ENCODE peak calls at places on chromosomes 5 and 9, in four cellular contexts. K is CD8-positive, alpha-beta T cell; Y is lower lobe of right lung; O is suprapubic skin. S is an unnamed sample. For H3K4me1, the result is how much of the 10 kb centered on the place peaks cover.

GRCh38 chr9:123776856-123777560 is 152.9 kb downstream of the DENND1A start:
- DNase-seq in K (no peak), Y (no peak), O (no peak), S (no peak)

GRCh38 chr9:105074501-105074900 is 146.5 kb upstream of the ABCA1 start:
- DNase-seq in K (no peak), Y (no peak), O (no peak), S (no peak)

GRCh38 chr5:96048763-96049162 is 87.1 kb upstream of the ELL2 start:
- DNase-seq in Y (no peak), O (no peak), K (no peak), S (no peak)

GRCh38 chr5:139668064-139668880 is 20.1 kb downstream of the CXXC5 start:
- DNase-seq in O (no peak), Y (no peak), K (peak), S (peak)

GRCh38 chr5:107812570-107813141 is 141.9 kb upstream of the EFNA5 start:
- DNase-seq in Y (no peak), K (no peak), O (no peak), S (no peak)

GRCh38 chr9:96565684-96566360 is 53.8 kb downstream of the CDC14B start:
- DNase-seq in K (no peak), Y (no peak), O (no peak), S (no peak)

GRCh38 chr5:113029614-113030013 is 53.0 kb downstream of the DCP2 start:
- DNase-seq in O (no peak), Y (no peak), K (no peak), S (no peak)

GRCh38 chr5:19488786-19489185 is 499.2 kb downstream of the CDH18 start:
- DNase-seq in Y (no peak), K (no peak), O (no peak), S (no peak)

GRCh38 chr5:18605186-18605585 is 970.9 kb downstream of the TAF11L14 start:
- DNase-seq in Y (no peak), K (no peak), O (no peak), S (no peak)

GRCh38 chr5:71651554-71651953 is 64.4 kb downstream of the MCCC2 start:
- DNase-seq in K (no peak), Y (no peak), O (no peak), S (peak)

GRCh38 chr5:39187873-39188731 is 31.3 kb downstream of the FYB1 start:
- DNase-seq in Y (no peak), O (no peak), K (peak), S (peak)

GRCh38 chr5:17379188-17379951 is 118.7 kb upstream of the TAF11L2 start:
- DNase-seq in O (no peak), Y (no peak), K (no peak), S (no peak)

GRCh38 chr5:71533142-71533541 is 54.0 kb upstream of the MCCC2 start:
- DNase-seq in K (no peak), Y (no peak), O (no peak), S (no peak)

GRCh38 chr5:134006119-134006514 is 1.3 kb upstream of the VDAC1 start:
- DNase-seq in K (no peak), O (no peak), Y (no peak), S (no peak)

GRCh38 chr5:1808466-1808865 is 7.3 kb downstream of the NDUFS6 start:
- DNase-seq in O (no peak), Y (no peak), K (no peak), S (no peak)

GRCh38 chr9:127884427-127884911 is 7.0 kb upstream of the AK1 start:
- DNase-seq in O (no peak), K (no peak), Y (peak), S (no peak)

GRCh38 chr5:151911011-151911410 is 13.6 kb downstream of the GLRA1 start:
- DNase-seq in K (no peak), O (no peak), Y (no peak), S (no peak)

GRCh38 chr5:80254767-80255424 is 952 bp downstream of the SERINC5 start:
- DNase-seq in Y (no peak), O (no peak), K (peak), S (no peak)

GRCh38 chr9:98944130-98945074 is 695 bp downstream of the COL15A1 start:
- DNase-seq in K (no peak), O (peak), Y (peak), S (no peak)

GRCh38 chr5:16866795-16867584 is 69.1 kb downstream of the MYO10 start:
- DNase-seq in O (no peak), Y (peak), K (no peak), S (no peak)

GRCh38 chr5:157563373-157564148 is 12.0 kb downstream of the ADAM19 start:
- DNase-seq in Y (no peak), K (no peak), O (no peak), S (no peak)

GRCh38 chr9:134355561-134356278 is 29.5 kb downstream of the RXRA start:
- DNase-seq in K (no peak), O (no peak), Y (peak), S (no peak)
- H3K4me1 ChIP-seq in K (under half), O (half or more), Y (half or more), S (under half)

DNA sequence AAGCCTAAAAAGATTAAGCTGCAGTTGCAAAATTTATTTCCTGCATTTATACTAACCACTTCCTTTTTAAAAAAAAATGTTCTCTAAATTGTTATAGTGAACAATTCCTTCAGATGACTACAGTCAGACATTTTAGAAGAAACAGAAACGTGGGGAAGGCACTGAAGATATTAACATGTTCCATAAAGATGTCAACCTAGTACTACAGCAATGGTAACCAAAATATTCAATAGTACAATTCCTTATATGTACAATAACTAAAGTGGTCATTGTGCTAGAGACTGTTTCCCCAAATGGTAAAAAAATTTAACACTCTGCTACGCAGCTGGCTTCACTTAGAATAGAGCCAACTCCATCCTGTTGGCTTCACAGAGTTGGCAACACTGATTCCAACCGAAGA is 97.7 kb downstream of the FNBP1 start:
- DNase-seq in O (no peak), Y (no peak), K (no peak), S (peak)
- H3K27ac ChIP-seq in O (peak), Y (peak), K (peak), S (peak)

DNA sequence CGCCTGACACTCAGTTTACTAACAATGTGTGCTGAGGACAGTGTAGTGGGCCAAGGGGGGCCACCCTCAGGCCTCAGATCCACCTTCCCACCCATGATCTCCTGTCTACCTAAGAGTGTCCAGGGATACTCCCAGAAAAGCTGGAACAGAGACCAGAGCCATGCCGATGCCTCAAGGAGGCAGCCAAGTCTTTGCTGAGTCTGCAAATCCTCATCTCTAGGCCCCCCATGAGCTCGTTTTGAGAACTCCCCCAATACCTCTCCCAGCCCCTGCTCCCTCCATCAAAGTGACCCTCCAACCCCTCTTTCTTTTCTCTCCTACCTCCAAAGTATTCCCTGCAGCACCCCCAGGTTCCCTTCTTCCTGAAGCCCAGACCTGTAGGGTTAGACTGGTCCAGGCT is 53.5 kb downstream of the PCDH1 start:
- DNase-seq in K (no peak), Y (no peak), O (no peak), S (no peak)
- H3K4me1 ChIP-seq in K (under half), Y (under half), O (under half), S (under half)

DNA sequence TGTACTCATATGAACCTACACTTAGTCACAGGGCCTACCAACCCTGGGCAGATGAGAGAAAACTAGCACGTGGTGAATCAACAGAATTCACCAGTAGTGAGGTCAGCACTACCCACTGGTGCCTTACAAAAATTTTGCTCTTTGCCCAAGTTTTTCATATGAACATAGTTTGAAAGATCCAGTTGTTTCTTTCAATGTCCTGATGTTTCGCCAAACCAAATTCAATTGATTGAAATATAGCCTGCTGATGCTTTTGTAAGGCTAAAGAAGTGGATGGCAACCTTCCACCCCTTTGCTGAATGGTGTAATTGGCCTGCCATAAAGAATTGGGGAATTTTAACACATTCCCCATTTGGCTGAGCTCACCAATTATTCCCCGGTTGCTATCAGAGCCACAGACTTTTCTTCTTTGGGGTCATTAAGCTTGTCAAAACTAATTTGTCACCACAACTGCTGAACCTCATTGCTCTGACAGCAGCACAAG is 339.2 kb downstream of the GLIS3 start:
- DNase-seq in K (no peak), O (no peak), Y (no peak), S (no peak)
- H3K27ac ChIP-seq in K (no peak), O (no peak), Y (no peak), S (no peak)

GRCh38 chr5:132773114-132773513 is 3.9 kb downstream of the SEPTIN8 start:
- DNase-seq in Y (no peak), K (no peak), O (no peak), S (no peak)
- H3K4me1 ChIP-seq in Y (under half), K (under half), O (half or more), S (under half)